ENCODE peak calls at places on chromosomes 6 and 20, in seven cellular contexts. Z is astrocyte of the spinal cord; Y is body of pancreas; F is GM12865; J is nucleus accumbens; T is stimulated activated CD4-positive, alpha-beta T cell treated with anti-CD3 and anti-CD28 coated beads, Interleukin-2, amount 100 ng/mL, for 48 hours; R is SK-N-MC. K is an unnamed sample.

GRCh38 chr6:41199427-41200246 is 1.3 kb downstream of the TREML2 start:
- DNase-seq in J (no peak), F (peak), Y (no peak), Z (no peak), R (no peak), T (no peak), K (no peak)

GRCh38 chr6:90078513-90079289 is 184.4 kb downstream of the GJA10 start:
- DNase-seq in J (no peak), T (peak), Z (peak), Y (no peak), R (no peak), F (no peak), K (no peak)

GRCh38 chr20:63641792-63642517 is 11.3 kb downstream of the STMN3 start:
- DNase-seq in Y (peak), T (peak), F (peak), J (peak), R (no peak), Z (peak), K (peak)

GRCh38 chr20:10090588-10091166 is 55.9 kb downstream of the ANKEF1 start:
- DNase-seq in F (peak), Z (peak), T (no peak), J (peak), Y (peak), R (peak), K (no peak)

GRCh38 chr20:45341939-45342862 is 6.0 kb downstream of the SDC4 start:
- DNase-seq in Z (peak), F (no peak), Y (peak), T (no peak), R (no peak), J (peak), K (peak)

GRCh38 chr20:517221-517620 is 26.4 kb downstream of the CSNK2A1 start:
- DNase-seq in J (no peak), Z (no peak), R (no peak), F (no peak), Y (no peak), T (no peak), K (no peak)

GRCh38 chr20:11777861-11778570 is 139.7 kb upstream of the BTBD3 start:
- DNase-seq in J (no peak), Y (no peak), T (no peak), Z (peak), R (no peak), F (no peak), K (no peak)

GRCh38 chr20:2694519-2694918 is 1.9 kb downstream of the EBF4 start:
- DNase-seq in F (no peak), Z (no peak), J (no peak), R (no peak), Y (no peak), T (no peak), K (no peak)

GRCh38 chr6:119587537-119587936 is 238.0 kb upstream of the MAN1A1 start:
- DNase-seq in Z (no peak), R (no peak), T (no peak), Y (no peak), J (no peak), F (no peak), K (no peak)

GRCh38 chr6:156786652-156787051 is 9.5 kb downstream of the ARID1B start:
- DNase-seq in R (no peak), Y (no peak), T (no peak), J (no peak), Z (no peak), F (no peak), K (no peak)

GRCh38 chr20:36260316-36260715 is 24.0 kb downstream of the AAR2 start:
- DNase-seq in R (no peak), F (no peak), J (no peak), Y (no peak), Z (no peak), T (no peak), K (no peak)

GRCh38 chr20:47208534-47209174 is 147.8 kb downstream of the ZMYND8 start:
- DNase-seq in R (no peak), F (no peak), Y (no peak), T (no peak), J (no peak), Z (no peak), K (no peak)

GRCh38 chr6:94300424-94301144 is 881.2 kb upstream of the EPHA7 start:
- DNase-seq in Y (no peak), T (no peak), Z (no peak), F (no peak), J (no peak), R (no peak), K (peak)

GRCh38 chr6:122869437-122870024 is 80.5 kb downstream of the SMPDL3A start:
- DNase-seq in F (peak), T (no peak), R (no peak), Z (peak), Y (peak), J (peak), K (no peak)

GRCh38 chr6:15266423-15266996 is 20.6 kb downstream of the JARID2 start:
- DNase-seq in Y (no peak), R (no peak), Z (no peak), F (peak), T (no peak), J (no peak), K (no peak)

K was measured in right atrium auricular region.